ENCODE peak calls at places on chromosomes 3 and 15, in nine cellular contexts. R is endothelial cell, N is dorsolateral prefrontal cortex, T is nephron progenitor cell, B is foreskin keratinocyte, E is BJ, I is hepatocyte, D is cardiac fibroblast, C is ascending aorta. U is an unnamed sample.

GRCh38 chr3:43453981-43454380 is 167.6 kb downstream of the SNRK start:
- DNase-seq in R (no peak), N (no peak), T (no peak), B (no peak), E (no peak), I (no peak), D (no peak), C (no peak), U (no peak)

GRCh38 chr3:156491192-156491591 is 63.7 kb downstream of the SSR3 start:
- DNase-seq in R (no peak), N (no peak), T (no peak), B (no peak), E (no peak), I (no peak), D (no peak), C (no peak), U (no peak)

GRCh38 chr3:11445883-11446282 is 173.7 kb downstream of the ATG7 start:
- DNase-seq in R (no peak), N (no peak), T (no peak), B (no peak), E (no peak), I (no peak), D (peak), C (no peak), U (no peak)

GRCh38 chr3:64291956-64292355 is 66.7 kb upstream of the PRICKLE2 start:
- DNase-seq in R (no peak), N (no peak), T (no peak), B (no peak), E (peak), I (peak), D (peak), C (no peak), U (no peak)

GRCh38 chr3:69389520-69390248 is 3.8 kb upstream of the FRMD4B start:
- DNase-seq in R (no peak), N (no peak), T (no peak), B (peak), E (no peak), I (no peak), D (no peak), C (no peak), U (peak)

GRCh38 chr3:32451049-32451659 is 51.5 kb downstream of the CMTM6 start:
- DNase-seq in R (no peak), N (no peak), T (no peak), B (no peak), E (no peak), I (no peak), D (no peak), C (peak), U (no peak)

GRCh38 chr3:187077085-187077484 is 62.2 kb downstream of the RPL39L start:
- DNase-seq in R (no peak), N (no peak), T (no peak), B (no peak), E (no peak), I (no peak), D (no peak), C (no peak), U (no peak)

GRCh38 chr15:33860749-33861148 is 107.5 kb upstream of the CHRM5 start:
- DNase-seq in R (no peak), N (no peak), T (no peak), B (peak), E (no peak), I (no peak), D (peak), C (no peak), U (peak)

GRCh38 chr3:154018100-154018696 is 103.0 kb upstream of the ARHGEF26 start:
- DNase-seq in R (peak), N (no peak), T (peak), B (peak), E (no peak), I (peak), D (peak), C (no peak), U (peak)

DNA sequence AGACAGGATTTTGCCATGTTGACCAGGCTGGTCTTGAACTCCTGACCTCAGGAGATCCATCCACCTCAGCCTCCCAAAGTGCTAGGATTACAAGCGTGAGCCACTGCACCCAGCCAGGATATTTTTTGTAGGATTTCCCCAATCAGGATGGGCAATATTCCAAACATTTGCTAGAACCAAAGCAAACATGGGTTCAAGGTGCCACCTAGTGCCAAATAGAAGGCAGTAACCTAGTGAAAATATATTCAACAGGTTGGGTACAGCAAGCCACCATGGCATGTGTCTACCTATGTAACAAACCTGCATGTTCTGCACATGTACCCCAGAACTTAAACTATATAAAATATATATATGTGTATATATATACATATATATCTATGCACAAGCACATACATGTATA is 185.9 kb upstream of the CADM2 start:
- DNase-seq in R (no peak), N (no peak), T (no peak), B (no peak), E (no peak), I (no peak), D (no peak), C (no peak), U (no peak)
- TF ChIP-seq CTCF in R (peak), N (no peak), T (no peak), B (no peak), E (no peak), I (peak), D (no peak), C (no peak), U (no peak)

GRCh38 chr15:63598467-63599400 is 1.5 kb downstream of the FBXL22 start:
- DNase-seq in R (no peak), N (no peak), T (no peak), B (no peak), E (no peak), I (peak), D (peak), C (peak), U (no peak)

GRCh38 chr15:63600001-63600645 is 2.9 kb downstream of the FBXL22 start:
- DNase-seq in R (no peak), N (no peak), T (no peak), B (peak), E (no peak), I (peak), D (peak), C (peak), U (no peak)

GRCh38 chr15:63601026-63601726 is 4.0 kb downstream of the FBXL22 start:
- DNase-seq in R (peak), N (peak), T (peak), B (peak), E (no peak), I (peak), D (peak), C (peak), U (no peak)

GRCh38 chr15:63600646-63601025 is 3.4 kb downstream of the FBXL22 start:
- DNase-seq in R (peak), N (peak), T (peak), B (peak), E (peak), I (peak), D (peak), C (peak), U (peak)

DNA sequence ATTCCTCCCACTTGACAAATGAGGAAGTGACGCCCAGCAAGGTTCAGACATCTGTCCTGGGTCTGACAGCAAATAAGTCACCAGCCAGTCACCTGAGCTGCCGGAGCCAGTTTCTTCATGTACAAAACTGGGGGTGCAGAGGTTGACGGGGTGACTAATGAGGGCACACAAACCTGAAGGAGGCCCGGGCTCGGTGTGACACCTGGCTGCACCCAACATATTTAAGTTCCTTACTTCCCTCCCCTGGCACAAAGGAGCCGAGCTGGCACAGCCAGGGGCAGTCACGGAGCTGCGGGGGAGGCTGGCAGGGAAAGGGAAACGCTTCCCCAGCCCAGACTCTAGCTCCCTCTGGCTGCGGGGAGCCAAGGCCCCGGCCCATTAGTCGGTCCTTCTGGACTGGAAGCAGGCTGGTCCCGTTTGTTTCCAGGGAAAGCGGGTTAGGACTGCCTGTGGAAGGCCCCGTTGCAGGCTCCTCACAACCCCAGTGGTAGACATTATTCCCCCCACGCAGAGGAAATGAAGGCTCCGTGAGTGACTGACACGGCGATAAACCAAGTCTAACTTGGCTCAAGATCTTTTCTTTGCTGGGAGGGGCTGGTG is 2.3 kb downstream of the FBXL22 start:
- DNase-seq in R (peak), N (peak), T (no peak), B (peak), E (no peak), I (peak), D (peak), C (peak), U (peak)
- TF ChIP-seq CTCF in R (no peak), N (peak), T (no peak), B (peak), E (peak), I (peak), D (peak), C (peak), U (peak)

GRCh38 chr15:69504352-69505040 is 51.9 kb downstream of the RPLP1 start:
- DNase-seq in R (no peak), N (no peak), T (no peak), B (no peak), E (no peak), I (no peak), D (no peak), C (peak), U (no peak)

GRCh38 chr15:69499521-69500201 is 47.0 kb downstream of the RPLP1 start:
- DNase-seq in R (no peak), N (peak), T (no peak), B (no peak), E (no peak), I (no peak), D (no peak), C (peak), U (no peak)

GRCh38 chr15:69501456-69501855 is 48.8 kb downstream of the RPLP1 start:
- DNase-seq in R (no peak), N (no peak), T (no peak), B (no peak), E (no peak), I (no peak), D (no peak), C (peak), U (no peak)

GRCh38 chr15:69500339-69500738 is 47.7 kb downstream of the RPLP1 start:
- DNase-seq in R (no peak), N (peak), T (no peak), B (no peak), E (no peak), I (no peak), D (no peak), C (peak), U (no peak)

DNA sequence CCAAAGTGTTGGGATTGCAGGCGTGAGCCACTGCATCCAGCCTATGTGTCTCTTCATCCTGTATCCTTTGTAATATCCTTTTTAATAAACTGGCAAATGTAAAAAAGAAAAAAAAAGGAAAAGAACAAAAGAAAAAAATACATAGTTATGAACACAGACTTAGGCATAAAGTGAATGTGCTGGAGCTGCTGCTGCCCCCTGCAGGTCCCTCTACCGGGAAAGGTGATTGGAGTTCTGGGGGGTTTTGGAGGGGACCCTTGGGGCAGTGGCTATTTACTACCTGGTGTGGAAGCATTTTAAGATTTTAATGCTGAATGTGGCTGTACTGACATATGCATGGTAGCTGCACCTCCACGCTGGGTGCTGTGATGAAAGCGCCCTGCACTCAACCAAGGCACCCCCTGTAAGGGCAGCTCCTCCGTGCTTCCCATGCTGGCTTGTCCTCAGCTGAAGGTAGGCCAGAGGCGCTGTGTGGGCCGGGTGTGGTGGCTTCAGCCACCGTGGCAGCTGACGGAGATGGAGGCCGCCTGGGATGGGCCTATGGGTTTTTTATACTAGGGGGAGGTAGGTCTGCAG is 49.9 kb downstream of the RPLP1 start:
- DNase-seq in R (no peak), N (no peak), T (no peak), B (no peak), E (no peak), I (no peak), D (no peak), C (peak), U (no peak)
- TF ChIP-seq CTCF in R (no peak), N (peak), T (no peak), B (peak), E (peak), I (no peak), D (peak), C (no peak), U (no peak)

GRCh38 chr3:152646004-152646403 is 188.9 kb upstream of the P2RY1 start:
- DNase-seq in R (no peak), N (no peak), T (no peak), B (no peak), E (no peak), I (no peak), D (no peak), C (no peak), U (no peak)
- TF ChIP-seq CTCF in R (no peak), N (no peak), T (no peak), B (no peak), E (no peak), I (no peak), D (no peak), C (no peak), U (no peak)

GRCh38 chr3:72811551-72811950 is 36.7 kb downstream of the SHQ1 start:
- DNase-seq in R (no peak), N (no peak), T (no peak), B (no peak), E (no peak), I (no peak), D (no peak), C (no peak), U (peak)
- TF ChIP-seq CTCF in R (peak), N (no peak), T (no peak), B (peak), E (no peak), I (peak), D (no peak), C (no peak), U (no peak)

DNA sequence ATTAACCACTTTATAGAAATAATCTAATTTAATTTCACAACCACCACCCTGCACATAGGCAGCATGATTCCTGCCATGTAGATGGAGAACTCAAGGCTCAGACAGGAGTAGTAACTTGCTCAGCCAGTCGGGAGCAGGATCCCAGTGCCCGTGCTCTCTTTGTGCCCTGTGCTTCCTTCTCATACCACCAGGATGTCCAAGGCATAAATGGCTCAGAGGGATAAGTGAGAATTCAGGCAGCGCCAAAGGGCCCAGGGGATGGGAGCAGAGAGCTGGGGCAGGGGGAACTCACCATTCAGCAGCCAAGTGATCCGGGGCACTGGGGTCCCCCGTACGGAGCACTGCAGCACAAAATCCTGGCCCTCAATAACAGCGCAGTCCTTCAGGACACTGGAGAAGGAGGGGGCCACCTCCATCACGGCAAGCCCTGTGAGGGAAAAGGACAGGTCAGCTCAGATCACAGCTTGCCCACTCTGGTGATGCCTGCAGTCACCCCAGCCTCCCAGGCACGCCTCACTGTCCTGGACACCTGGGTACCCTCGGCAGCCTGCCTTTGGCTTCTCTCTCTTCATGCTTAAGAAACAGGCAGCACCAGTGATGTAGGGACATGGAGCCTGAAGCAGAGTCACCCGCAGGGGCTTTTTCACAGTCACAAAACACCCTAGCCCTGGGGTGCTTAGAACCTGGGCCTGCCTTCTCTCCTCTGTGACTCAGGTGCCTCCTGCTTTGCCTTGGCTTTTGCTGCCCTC is 141.0 kb upstream of the HACD2 start:
- DNase-seq in R (no peak), N (no peak), T (no peak), B (no peak), E (no peak), I (no peak), D (no peak), C (peak), U (no peak)
- TF ChIP-seq CTCF in R (peak), N (no peak), T (peak), B (no peak), E (no peak), I (no peak), D (peak), C (no peak), U (peak)

DNA sequence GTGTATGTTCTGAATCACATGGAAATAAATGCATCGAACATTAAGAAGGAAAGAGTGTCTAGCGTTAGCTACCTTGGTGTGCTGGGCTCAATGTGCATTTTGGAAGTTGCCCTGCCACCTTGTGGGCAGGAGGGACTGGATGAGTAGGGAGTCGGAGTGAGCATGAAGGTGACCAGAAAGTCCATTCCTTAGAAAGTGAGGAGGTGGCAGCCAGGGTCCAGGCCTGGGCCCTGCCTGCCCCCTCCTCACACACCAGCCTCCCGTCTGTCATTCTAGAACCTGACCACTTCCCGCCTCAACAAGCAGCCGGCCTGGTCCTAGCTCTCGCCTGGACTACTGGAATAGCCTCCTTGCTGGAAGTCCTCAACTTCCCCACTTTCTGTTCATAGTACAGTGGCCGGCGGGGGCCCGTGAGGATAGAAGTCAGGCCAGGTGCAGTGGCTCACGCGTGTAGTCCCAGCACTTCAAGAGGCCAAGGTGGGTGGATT is 10.2 kb upstream of the GATA2 start:
- DNase-seq in R (no peak), N (no peak), T (no peak), B (no peak), E (no peak), I (no peak), D (no peak), C (no peak), U (no peak)
- TF ChIP-seq CTCF in R (no peak), N (no peak), T (no peak), B (peak), E (peak), I (no peak), D (peak), C (no peak), U (peak)

U was measured in bronchial epithelial cell.